ENCODE peak calls at places on chromosomes 6 and 20, in ten cellular contexts. Y is cardiac muscle cell, K is glutamatergic neuron, B is spleen, F is WTC11, G is GM13977, A is neural progenitor cell, V is fibroblast of lung, R is HFFc6, P is GM06990. W is an unnamed sample.

GRCh38 chr6:150646228-150646627 is 46.5 kb downstream of the PLEKHG1 start:
- DNase-seq in Y (no peak), K (no peak), B (no peak), F (no peak), G (no peak), A (no peak), V (no peak), R (no peak), P (no peak), W (no peak)

GRCh38 chr20:41643504-41643938 is 25.3 kb upstream of the CHD6 start:
- DNase-seq in Y (peak), K (no peak), B (no peak), F (no peak), G (no peak), A (peak), V (peak), R (peak), P (no peak), W (no peak)

GRCh38 chr6:2764610-2765165 is 505 bp upstream of the WRNIP1 start:
- DNase-seq in Y (peak), K (peak), B (peak), F (no peak), G (peak), A (peak), V (peak), R (peak), P (no peak), W (no peak)

GRCh38 chr6:42046491-42047219 is 3.7 kb upstream of the TAF8 start:
- DNase-seq in Y (peak), K (no peak), B (no peak), F (no peak), G (no peak), A (no peak), V (peak), R (no peak), P (no peak), W (no peak)

GRCh38 chr6:51369485-51369884 is 550.8 kb downstream of the TFAP2B start:
- DNase-seq in Y (no peak), K (no peak), B (no peak), F (no peak), G (no peak), A (no peak), V (no peak), R (no peak), P (no peak), W (no peak)

GRCh38 chr6:52020961-52021570 is 66.3 kb downstream of the PKHD1 start:
- DNase-seq in Y (peak), K (no peak), B (no peak), F (no peak), G (no peak), A (peak), V (peak), R (peak), P (no peak), W (no peak)

GRCh38 chr6:89999154-89999553 is 104.9 kb downstream of the GJA10 start:
- DNase-seq in Y (peak), K (no peak), B (no peak), F (no peak), G (no peak), A (no peak), V (peak), R (no peak), P (no peak), W (no peak)

GRCh38 chr6:169862464-169863148 is 111.2 kb downstream of the ERMARD start:
- DNase-seq in Y (no peak), K (no peak), B (peak), F (no peak), G (no peak), A (no peak), V (no peak), R (no peak), P (no peak), W (peak)

GRCh38 chr6:52576392-52577021 is 353 bp downstream of the TRAM2 start:
- DNase-seq in Y (peak), K (peak), B (peak), F (peak), G (peak), A (peak), V (peak), R (peak), P (peak), W (no peak)

GRCh38 chr6:139903411-139904157 is 529.1 kb upstream of the CITED2 start:
- DNase-seq in Y (no peak), K (no peak), B (no peak), F (no peak), G (peak), A (no peak), V (no peak), R (no peak), P (peak), W (no peak)

GRCh38 chr6:137024172-137024990 is 20.4 kb downstream of the IL20RA start:
- DNase-seq in Y (no peak), K (no peak), B (no peak), F (no peak), G (no peak), A (no peak), V (peak), R (no peak), P (no peak), W (no peak)

GRCh38 chr6:144266091-144266649 is 19.0 kb upstream of the UTRN start:
- DNase-seq in Y (peak), K (no peak), B (no peak), F (peak), G (no peak), A (peak), V (peak), R (no peak), P (no peak), W (no peak)

GRCh38 chr20:50335866-50336265 is 145.2 kb downstream of the CEBPB start:
- DNase-seq in Y (no peak), K (no peak), B (no peak), F (no peak), G (no peak), A (no peak), V (no peak), R (no peak), P (no peak), W (no peak)

GRCh38 chr6:170174124-170174770 is 116.6 kb downstream of the DLL1 start:
- DNase-seq in Y (no peak), K (no peak), B (peak), F (no peak), G (no peak), A (no peak), V (no peak), R (no peak), P (no peak), W (peak)

GRCh38 chr6:37705239-37706051 is 7.8 kb upstream of the MDGA1 start:
- DNase-seq in Y (peak), K (peak), B (peak), F (peak), G (peak), A (peak), V (peak), R (peak), P (peak), W (peak)

GRCh38 chr6:111710911-111711310 is 105.2 kb upstream of the TRAF3IP2 start:
- DNase-seq in Y (no peak), K (no peak), B (no peak), F (no peak), G (no peak), A (no peak), V (no peak), R (no peak), P (no peak), W (no peak)

GRCh38 chr6:46598215-46598614 is 54.4 kb downstream of the CYP39A1 start:
- DNase-seq in Y (no peak), K (no peak), B (no peak), F (no peak), G (no peak), A (no peak), V (no peak), R (no peak), P (no peak), W (no peak)

GRCh38 chr6:129493396-129493902 is 216.5 kb downstream of the ARHGAP18 start:
- DNase-seq in Y (no peak), K (no peak), B (no peak), F (no peak), G (no peak), A (no peak), V (peak), R (peak), P (no peak), W (no peak)

GRCh38 chr6:79841577-79842381 is 105.6 kb downstream of the ELOVL4 start:
- DNase-seq in Y (no peak), K (no peak), B (no peak), F (no peak), G (no peak), A (no peak), V (no peak), R (no peak), P (no peak), W (no peak)

GRCh38 chr6:127886603-127887002 is 14.3 kb downstream of the THEMIS start:
- DNase-seq in Y (no peak), K (no peak), B (no peak), F (no peak), G (no peak), A (no peak), V (no peak), R (no peak), P (no peak), W (no peak)

GRCh38 chr20:46027245-46027853 is 1.7 kb upstream of the SLC12A5 start:
- DNase-seq in Y (peak), K (no peak), B (no peak), F (peak), G (peak), A (peak), V (peak), R (peak), P (no peak), W (no peak)

GRCh38 chr6:35522660-35523658 is 10.3 kb upstream of the TULP1 start:
- DNase-seq in Y (peak), K (peak), B (peak), F (peak), G (peak), A (peak), V (peak), R (peak), P (peak), W (peak)

GRCh38 chr6:125759184-125759902 is 9.9 kb downstream of the HEY2 start:
- DNase-seq in Y (no peak), K (peak), B (no peak), F (peak), G (no peak), A (peak), V (no peak), R (no peak), P (peak), W (no peak)

GRCh38 chr20:57451759-57452661 is 60.8 kb downstream of the RBM38 start:
- DNase-seq in Y (peak), K (no peak), B (peak), F (no peak), G (no peak), A (no peak), V (no peak), R (no peak), P (peak), W (no peak)

GRCh38 chr6:1615651-1616420 is 6.1 kb downstream of the FOXC1 start:
- DNase-seq in Y (no peak), K (no peak), B (no peak), F (no peak), G (no peak), A (no peak), V (no peak), R (no peak), P (no peak), W (no peak)

GRCh38 chr20:23021941-23022340 is 13.2 kb upstream of the SSTR4 start:
- DNase-seq in Y (no peak), K (no peak), B (no peak), F (no peak), G (no peak), A (no peak), V (no peak), R (no peak), P (no peak), W (no peak)

GRCh38 chr20:23022849-23023248 is 12.3 kb upstream of the SSTR4 start:
- DNase-seq in Y (peak), K (no peak), B (no peak), F (no peak), G (no peak), A (no peak), V (peak), R (no peak), P (no peak), W (no peak)

GRCh38 chr20:23019403-23019802 is 15.7 kb upstream of the SSTR4 start:
- DNase-seq in Y (no peak), K (no peak), B (no peak), F (no peak), G (no peak), A (no peak), V (no peak), R (no peak), P (no peak), W (no peak)

GRCh38 chr20:23020230-23020629 is 14.9 kb upstream of the SSTR4 start:
- DNase-seq in Y (no peak), K (no peak), B (no peak), F (no peak), G (no peak), A (peak), V (no peak), R (no peak), P (no peak), W (no peak)

DNA sequence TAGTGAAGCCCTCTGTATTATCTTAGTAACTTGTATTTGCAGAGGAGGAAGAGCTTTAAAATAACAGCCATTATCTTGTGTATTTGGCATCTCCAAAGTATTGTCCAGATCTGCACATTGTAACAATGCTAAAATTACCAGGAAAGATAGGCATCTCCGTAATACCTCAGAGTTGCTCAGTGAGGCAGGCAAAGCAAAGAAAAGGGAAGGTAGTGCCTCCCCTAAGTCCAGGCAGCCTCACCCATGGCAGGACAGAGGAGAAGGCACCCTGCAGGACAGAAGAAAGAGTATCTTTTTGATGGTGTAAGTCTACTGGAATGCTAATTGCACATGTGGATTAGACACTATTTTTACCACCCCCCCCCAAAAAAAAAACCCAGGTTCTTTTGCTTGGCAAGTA is 13.6 kb upstream of the SSTR4 start:
- DNase-seq in Y (no peak), K (no peak), B (no peak), F (no peak), G (no peak), A (no peak), V (no peak), R (no peak), P (no peak), W (no peak)
- TF ChIP-seq CTCF in Y (no peak), K (no peak), B (no peak), F (no peak), G (no peak), A (no peak), V (no peak), R (no peak), P (no peak), W (no peak)

DNA sequence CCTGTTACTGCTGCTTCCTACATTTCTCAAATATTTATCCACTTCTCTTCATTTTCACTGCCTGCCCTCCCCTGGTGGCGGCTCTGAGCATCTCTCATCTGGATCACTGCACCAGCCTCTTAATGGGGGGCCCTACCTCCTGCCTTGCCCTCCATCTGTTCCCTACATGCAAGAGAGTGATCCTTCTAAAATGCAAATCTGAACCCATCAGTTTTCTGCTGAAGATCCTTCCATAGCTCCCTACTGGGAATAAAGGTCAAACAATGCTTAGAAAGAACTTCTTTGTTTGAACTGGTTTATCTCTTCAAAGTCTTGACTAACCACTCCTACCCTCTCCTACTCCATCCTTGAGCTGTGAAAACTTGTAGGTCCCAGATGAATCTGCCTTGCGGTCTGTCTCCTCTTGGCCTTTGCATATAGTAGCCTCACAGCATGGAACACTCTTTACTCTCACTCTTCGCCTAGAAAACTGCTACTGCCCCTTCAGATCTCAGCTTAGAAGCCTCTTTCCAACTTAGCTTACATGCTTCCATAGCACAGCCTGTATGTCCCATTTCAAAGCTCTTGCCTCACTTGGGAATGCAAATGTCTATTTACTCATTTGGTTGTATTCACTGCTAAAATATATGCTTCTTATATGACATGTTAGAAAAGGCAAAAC is 119.3 kb downstream of the QRSL1 start:
- DNase-seq in Y (no peak), K (no peak), B (no peak), F (peak), G (no peak), A (no peak), V (no peak), R (no peak), P (no peak), W (no peak)
- TF ChIP-seq CTCF in Y (no peak), K (peak), B (no peak), F (no peak), G (no peak), A (peak), V (no peak), R (peak), P (peak), W (peak)

GRCh38 chr20:18019068-18019467 is 38.6 kb downstream of the OVOL2 start:
- DNase-seq in Y (peak), K (no peak), B (peak), F (peak), G (peak), A (peak), V (no peak), R (no peak), P (no peak), W (no peak)
- TF ChIP-seq CTCF in Y (peak), K (peak), B (peak), F (peak), G (peak), A (peak), V (peak), R (peak), P (peak), W (peak)

DNA sequence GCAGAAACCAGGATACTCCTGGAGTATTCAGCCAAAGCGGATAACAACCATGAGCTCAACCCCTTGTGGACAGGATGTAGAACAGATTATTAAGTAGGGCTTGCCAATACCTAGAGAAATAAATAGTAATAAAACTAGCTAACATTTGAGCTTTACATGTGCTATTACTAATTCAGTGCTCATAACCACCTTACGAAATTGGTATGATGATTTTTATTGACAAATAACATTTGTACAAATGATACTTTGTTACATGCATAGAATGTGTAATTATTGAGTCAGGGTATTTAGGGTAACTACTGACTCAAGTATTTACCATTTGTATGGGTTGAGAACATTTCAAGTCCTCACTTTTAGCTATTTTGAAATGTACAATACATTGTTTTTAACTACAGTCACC is 287.9 kb downstream of the CDC5L start:
- DNase-seq in Y (no peak), K (no peak), B (no peak), F (no peak), G (no peak), A (no peak), V (no peak), R (no peak), P (no peak), W (no peak)
- TF ChIP-seq CTCF in Y (no peak), K (no peak), B (no peak), F (no peak), G (no peak), A (no peak), V (no peak), R (no peak), P (no peak), W (no peak)

GRCh38 chr6:73580247-73581149 is 59.7 kb upstream of the EEF1A1 start:
- DNase-seq in Y (peak), K (peak), B (peak), F (peak), G (peak), A (peak), V (peak), R (peak), P (peak), W (peak)
- TF ChIP-seq CTCF in Y (peak), K (no peak), B (peak), F (no peak), G (peak), A (peak), V (peak), R (peak), P (peak), W (peak)

DNA sequence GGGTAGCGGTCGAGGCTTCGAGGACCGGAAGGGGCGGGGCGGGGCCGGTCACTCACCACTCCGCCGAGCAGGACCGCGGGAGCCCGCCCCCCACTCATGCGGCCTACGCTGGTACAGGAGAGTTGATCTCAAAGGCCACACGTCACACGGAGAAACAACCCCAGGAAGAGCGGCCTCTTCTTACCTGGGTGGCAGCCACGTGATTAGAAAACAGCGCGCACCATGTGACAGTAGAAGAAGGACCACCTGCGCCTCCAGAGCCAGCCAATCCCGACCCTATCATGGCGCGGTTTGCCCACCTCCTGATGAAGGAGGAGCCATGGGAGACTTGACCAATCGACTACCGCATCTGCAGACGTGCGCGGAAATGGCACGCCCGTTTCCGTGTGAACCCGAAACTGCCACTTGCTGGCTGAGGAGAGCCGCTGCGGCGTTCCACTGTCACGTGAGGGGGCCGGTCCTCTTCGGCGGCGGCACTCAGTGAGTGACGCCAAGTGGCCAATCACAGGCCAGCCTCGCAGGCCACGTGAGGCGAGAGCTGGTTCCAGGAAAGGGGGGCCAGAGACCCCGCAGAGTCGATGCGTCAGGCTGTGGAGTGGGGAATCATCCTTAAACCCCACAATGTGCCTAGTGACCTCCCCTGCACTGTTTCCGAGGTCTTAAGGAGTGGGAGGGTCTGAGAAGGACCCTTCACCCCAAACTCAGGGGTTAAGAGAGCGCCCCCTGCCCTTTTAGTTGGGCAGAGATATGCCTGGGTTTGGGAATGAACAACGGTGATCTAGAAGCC is at the start of gene CUTA:
- DNase-seq in Y (peak), K (peak), B (peak), F (peak), G (peak), A (peak), V (peak), R (peak), P (peak), W (peak)
- TF ChIP-seq CTCF in Y (peak), K (peak), B (peak), F (peak), G (peak), A (peak), V (peak), R (peak), P (peak), W (peak)

GRCh38 chr20:10842116-10842515 is 168.3 kb upstream of the JAG1 start:
- DNase-seq in Y (no peak), K (no peak), B (no peak), F (no peak), G (no peak), A (no peak), V (no peak), R (no peak), P (no peak), W (no peak)
- TF ChIP-seq CTCF in Y (no peak), K (no peak), B (no peak), F (no peak), G (no peak), A (no peak), V (no peak), R (no peak), P (no peak), W (no peak)

DNA sequence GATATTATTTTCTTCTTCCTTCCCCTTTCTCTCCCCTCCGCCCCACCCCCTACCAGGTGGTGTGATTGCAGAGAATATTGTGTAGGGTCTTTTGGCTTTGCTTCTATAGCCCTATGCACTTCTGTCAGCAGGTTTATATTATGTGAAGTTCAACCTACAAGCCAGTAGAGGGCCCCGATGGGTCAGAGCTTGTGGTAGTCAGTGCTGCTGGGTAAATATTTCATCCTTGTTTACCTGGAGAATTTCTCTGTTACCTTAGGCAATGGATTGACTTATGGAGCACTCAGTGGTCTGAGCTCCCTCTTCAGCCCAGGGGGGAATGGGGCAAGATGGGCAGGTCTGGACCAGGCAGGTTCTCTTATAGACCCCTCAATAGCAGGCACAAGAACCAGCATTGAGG is 720.9 kb downstream of the GRIK2 start:
- DNase-seq in Y (no peak), K (no peak), B (no peak), F (peak), G (peak), A (peak), V (no peak), R (no peak), P (no peak), W (no peak)
- TF ChIP-seq CTCF in Y (no peak), K (peak), B (no peak), F (peak), G (peak), A (peak), V (no peak), R (peak), P (peak), W (peak)

W was measured in type B pancreatic cell.